ENCODE peak calls at places on chromosome 10, in nine cellular contexts. Y is HepG2; W is caudate nucleus; B is amniotic stem cell; S is fibroblast of lung; L is activated naive CD8-positive, alpha-beta T cell treated with anti-CD3 and anti-CD28 coated beads, Interleukin-2, amount 50 U/mL, for 24 hours; V is iPS-NIHi11; Q is GDM1; C is HEK293T. A is an unnamed sample.

GRCh38 chr10:49163741-49164140 is 24.4 kb downstream of the TMEM273 start:
- DNase-seq in S (peak; percentile 89), Y (no peak), W (no peak), Q (no peak), B (no peak), V (no peak), L (no peak), C (no peak), A (no peak)

GRCh38 chr10:24215193-24215592 is 6.3 kb downstream of the KIAA1217 start:
- DNase-seq in V (no peak), W (no peak), L (no peak), S (peak; percentile 50), Y (no peak), C (no peak), B (no peak), Q (no peak), A (no peak)

GRCh38 chr10:66695046-66695445 is 230.8 kb upstream of the LRRTM3 start:
- DNase-seq in W (no peak), C (no peak), Q (no peak), B (no peak), S (no peak), L (no peak), V (no peak), Y (no peak), A (no peak)

GRCh38 chr10:60818134-60818770 is 40.0 kb downstream of the CDK1 start:
- DNase-seq in Y (no peak), B (peak; percentile 38), S (peak; percentile 91), W (no peak), Q (no peak), L (no peak), V (no peak), C (no peak), A (no peak)

GRCh38 chr10:17655567-17656146 is 11.7 kb downstream of the STAM start:
- DNase-seq in W (no peak), Y (peak; percentile 67), V (no peak), B (no peak), C (no peak), S (peak; percentile 75), Q (no peak), L (no peak), A (peak; percentile 34)

GRCh38 chr10:44154956-44155355 is 229.9 kb downstream of the CXCL12 start:
- DNase-seq in C (no peak), W (no peak), Y (no peak), Q (no peak), S (no peak), L (no peak), V (no peak), B (no peak), A (no peak)

GRCh38 chr10:22740180-22740579 is 25.8 kb upstream of the PIP4K2A start:
- DNase-seq in Q (no peak), W (no peak), V (no peak), B (no peak), L (no peak), C (no peak), Y (peak; percentile 14), S (peak; percentile 76), A (no peak)

GRCh38 chr10:100986952-100987684 is at the start of the genes MRPL43 and TWNK:
- DNase-seq in Q (peak; percentile 49), C (peak; percentile 95), B (peak; percentile 62), S (peak; percentile 67), V (peak; percentile 91), L (peak; percentile 88), W (peak; percentile 73), Y (peak; percentile 72), A (peak; percentile 78)

GRCh38 chr10:94397549-94398370 is 4.6 kb upstream of the TBC1D12 start:
- DNase-seq in B (no peak), L (no peak), W (no peak), Q (no peak), C (no peak), S (peak; percentile 72), Y (peak; percentile 30), V (no peak), A (no peak)

GRCh38 chr10:80664071-80664680 is 126.5 kb downstream of the SH2D4B start:
- DNase-seq in C (peak; percentile 73), Q (peak; percentile 46), L (peak; percentile 72), W (peak; percentile 61), B (peak; percentile 11), S (peak; percentile 20), Y (peak; percentile 56), V (peak; percentile 85), A (peak; percentile 22)

GRCh38 chr10:104435822-104436221 is 82.2 kb downstream of the CFAP58 start:
- DNase-seq in Y (no peak), S (no peak), V (no peak), L (no peak), B (peak; percentile 16), W (no peak), C (no peak), Q (no peak), A (no peak)

GRCh38 chr10:76082956-76083355 is 651.5 kb downstream of the LRMDA start:
- DNase-seq in B (no peak), Y (no peak), L (no peak), V (peak; percentile 69), S (peak; percentile 89), W (no peak), Q (no peak), C (no peak), A (no peak)

GRCh38 chr10:133104076-133104965 is 16.6 kb downstream of the ADGRA1 start:
- DNase-seq in B (no peak), C (no peak), V (no peak), Q (no peak), S (no peak), W (no peak), L (no peak), Y (no peak), A (no peak)

GRCh38 chr10:33509231-33509871 is 174.9 kb upstream of the NRP1 start:
- DNase-seq in Y (peak; percentile 92), Q (peak; percentile 29), B (peak; percentile 49), S (peak; percentile 96), L (peak; percentile 20), W (no peak), V (no peak), C (peak; percentile 13), A (no peak)

GRCh38 chr10:113616244-113617074 is 47.4 kb downstream of the NRAP start:
- DNase-seq in S (no peak), W (no peak), Y (peak; percentile 6), B (no peak), V (peak; percentile 37), C (peak; percentile 46), Q (no peak), L (no peak), A (no peak)

GRCh38 chr10:61376377-61376776 is 76.8 kb downstream of the TMEM26 start:
- DNase-seq in V (no peak), S (no peak), Y (no peak), L (no peak), C (no peak), W (no peak), B (no peak), Q (no peak), A (no peak)

GRCh38 chr10:48517911-48518321 is 87.0 kb downstream of the ARHGAP22 start:
- DNase-seq in W (no peak), Q (no peak), B (no peak), L (no peak), Y (no peak), S (no peak), V (no peak), C (no peak), A (peak; percentile 65)

GRCh38 chr10:35335718-35336083 is 608 bp upstream of the CCNY start:
- DNase-seq in Q (no peak), B (no peak), S (peak; percentile 46), V (no peak), W (no peak), C (no peak), L (peak; percentile 41), Y (no peak), A (peak; percentile 18)

GRCh38 chr10:97327348-97328294 is 6.9 kb downstream of the FRAT2 start:
- DNase-seq in C (no peak), L (no peak), Y (peak; percentile 96), B (no peak), W (no peak), Q (no peak), V (no peak), S (no peak), A (no peak)

GRCh38 chr10:71461917-71462641 is 65.4 kb downstream of the CDH23 start:
- DNase-seq in S (no peak), L (no peak), Y (no peak), C (no peak), V (no peak), W (no peak), B (no peak), Q (no peak), A (no peak)

GRCh38 chr10:105793071-105793470 is 1152.0 kb downstream of the SORCS3 start:
- DNase-seq in C (no peak), Q (no peak), V (no peak), W (no peak), S (no peak), B (no peak), L (no peak), Y (no peak), A (no peak)

GRCh38 chr10:80171248-80171660 is 34.1 kb downstream of the ANXA11 start:
- DNase-seq in C (no peak), L (no peak), W (no peak), S (no peak), B (no peak), V (no peak), Y (no peak), Q (no peak), A (no peak)

GRCh38 chr10:22853906-22854447 is 73.9 kb upstream of the ARMC3 start:
- DNase-seq in Q (no peak), C (no peak), S (peak; percentile 96), W (no peak), B (no peak), V (no peak), Y (no peak), L (no peak), A (no peak)